ENCODE peak calls at places on chromosome 14, in five cellular contexts. L is PC-9, P is A549, Z is suprapubic skin, W is GM10248. Y is an unnamed sample.

GRCh38 chr14:79576434-79576833 is 634.9 kb downstream of the DIO2 start:
- DNase-seq in L (no peak), P (no peak), Z (no peak), W (no peak), Y (no peak)

GRCh38 chr14:89251066-89251465 is 166.0 kb downstream of the FOXN3 start:
- DNase-seq in L (no peak), P (no peak), Z (no peak), W (no peak), Y (no peak)

GRCh38 chr14:90105756-90106155 is 44.0 kb downstream of the KCNK13 start:
- DNase-seq in L (no peak), P (no peak), Z (no peak), W (no peak), Y (no peak)

GRCh38 chr14:74459289-74459946 is 33.4 kb upstream of the SYNDIG1L start:
- DNase-seq in L (peak; percentile 65), P (peak; percentile 48), Z (no peak), W (peak; percentile 57), Y (peak; percentile 9)

GRCh38 chr14:72033331-72033730 is 101.1 kb downstream of the RGS6 start:
- DNase-seq in L (no peak), P (no peak), Z (no peak), W (no peak), Y (no peak)

GRCh38 chr14:106831322-106831720 is 1304.9 kb downstream of the TMEM121 start:
- DNase-seq in L (no peak), P (peak; percentile 75), Z (no peak), W (peak; percentile 54), Y (peak; percentile 83)

GRCh38 chr14:93733646-93734045 is 54.6 kb downstream of the PRIMA1 start:
- DNase-seq in L (no peak), P (no peak), Z (no peak), W (no peak), Y (no peak)

GRCh38 chr14:103402700-103403099 is 17.5 kb downstream of the MARK3 start:
- DNase-seq in L (peak; percentile 60), P (no peak), Z (no peak), W (no peak), Y (no peak)

GRCh38 chr14:100076630-100077029 is 11.4 kb downstream of the EVL start:
- DNase-seq in L (no peak), P (no peak), Z (peak; percentile 85), W (no peak), Y (no peak)

GRCh38 chr14:55316528-55316927 is 45.3 kb downstream of the FBXO34 start:
- DNase-seq in L (no peak), P (no peak), Z (no peak), W (no peak), Y (no peak)

GRCh38 chr14:89614009-89614691 is 197.1 kb upstream of the FOXN3 start:
- DNase-seq in L (no peak), P (no peak), Z (no peak), W (no peak), Y (peak; percentile 46)

GRCh38 chr14:96574633-96575191 is 72.5 kb downstream of the PAPOLA start:
- DNase-seq in L (no peak), P (no peak), Z (peak; percentile 62), W (no peak), Y (no peak)

GRCh38 chr14:86357866-86358265 is 827.9 kb downstream of the FLRT2 start:
- DNase-seq in L (no peak), P (no peak), Z (no peak), W (no peak), Y (no peak)

GRCh38 chr14:90551070-90551704 is 154.4 kb downstream of the CALM1 start:
- DNase-seq in L (no peak), P (no peak), Z (no peak), W (no peak), Y (no peak)

GRCh38 chr14:33435911-33436310 is 497.2 kb downstream of the NPAS3 start:
- DNase-seq in L (no peak), P (no peak), Z (no peak), W (no peak), Y (no peak)

GRCh38 chr14:49173765-49174373 is 412.3 kb downstream of the RPS29 start:
- DNase-seq in L (peak; percentile 53), P (peak; percentile 77), Z (no peak), W (peak; percentile 29), Y (peak; percentile 12)

GRCh38 chr14:75905505-75905904 is 76.3 kb downstream of the TGFB3 start:
- DNase-seq in L (no peak), P (no peak), Z (no peak), W (no peak), Y (no peak)

GRCh38 chr14:22483863-22484593 is 105.0 kb downstream of the DAD1 start:
- DNase-seq in L (no peak), P (no peak), Z (no peak), W (no peak), Y (no peak)

GRCh38 chr14:80634106-80634758 is 307.3 kb downstream of the CEP128 start:
- DNase-seq in L (no peak), P (no peak), Z (no peak), W (no peak), Y (no peak)

GRCh38 chr14:64340560-64341196 is 46.5 kb upstream of the ESR2 start:
- DNase-seq in L (no peak), P (no peak), Z (no peak), W (no peak), Y (no peak)

GRCh38 chr14:64338616-64339316 is 44.6 kb upstream of the ESR2 start:
- DNase-seq in L (peak; percentile 98), P (peak; percentile 99), Z (peak; percentile 95), W (peak; percentile 97), Y (peak; percentile 92)

DNA sequence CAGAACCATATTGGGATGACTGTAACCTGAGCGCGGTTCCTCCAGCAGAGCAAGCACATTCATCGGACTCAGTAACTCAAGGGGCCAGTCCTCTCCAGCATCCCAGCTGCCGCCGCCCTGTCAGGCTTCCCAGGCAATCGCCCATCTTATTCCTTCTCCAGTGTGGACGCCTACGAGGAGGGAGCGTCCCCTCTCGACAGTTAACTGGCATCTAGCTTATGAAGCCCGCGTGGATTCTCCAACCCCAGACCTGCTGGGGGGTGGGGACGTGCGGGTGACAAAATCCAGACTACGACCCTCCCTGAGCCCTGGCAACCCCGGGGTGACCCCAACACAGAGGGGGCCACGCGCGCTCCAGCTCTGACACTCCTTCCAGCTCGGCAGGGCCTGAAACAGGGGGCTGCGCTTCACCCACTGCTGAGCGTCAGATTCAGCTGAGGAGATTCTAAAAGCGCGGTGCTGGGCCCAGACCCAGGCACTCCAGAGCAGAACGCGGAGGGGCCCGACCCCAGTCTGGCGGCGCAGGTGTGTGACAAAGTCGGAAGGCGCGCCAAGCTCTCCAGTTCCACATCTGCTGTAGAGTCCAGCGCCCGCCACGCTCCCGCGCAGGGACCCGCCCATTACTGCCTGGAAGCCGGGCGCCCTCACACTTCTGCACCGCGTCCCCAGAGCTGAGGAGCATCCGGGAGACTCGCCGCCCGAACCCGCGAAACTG is 43.9 kb upstream of the ESR2 start:
- DNase-seq in L (peak; percentile 51), P (peak; percentile 77), Z (peak; percentile 87), W (peak; percentile 25), Y (no peak)
- TF ChIP-seq CTCF in L (no peak), P (no peak), Z (no peak), W (no peak), Y (no peak)

DNA sequence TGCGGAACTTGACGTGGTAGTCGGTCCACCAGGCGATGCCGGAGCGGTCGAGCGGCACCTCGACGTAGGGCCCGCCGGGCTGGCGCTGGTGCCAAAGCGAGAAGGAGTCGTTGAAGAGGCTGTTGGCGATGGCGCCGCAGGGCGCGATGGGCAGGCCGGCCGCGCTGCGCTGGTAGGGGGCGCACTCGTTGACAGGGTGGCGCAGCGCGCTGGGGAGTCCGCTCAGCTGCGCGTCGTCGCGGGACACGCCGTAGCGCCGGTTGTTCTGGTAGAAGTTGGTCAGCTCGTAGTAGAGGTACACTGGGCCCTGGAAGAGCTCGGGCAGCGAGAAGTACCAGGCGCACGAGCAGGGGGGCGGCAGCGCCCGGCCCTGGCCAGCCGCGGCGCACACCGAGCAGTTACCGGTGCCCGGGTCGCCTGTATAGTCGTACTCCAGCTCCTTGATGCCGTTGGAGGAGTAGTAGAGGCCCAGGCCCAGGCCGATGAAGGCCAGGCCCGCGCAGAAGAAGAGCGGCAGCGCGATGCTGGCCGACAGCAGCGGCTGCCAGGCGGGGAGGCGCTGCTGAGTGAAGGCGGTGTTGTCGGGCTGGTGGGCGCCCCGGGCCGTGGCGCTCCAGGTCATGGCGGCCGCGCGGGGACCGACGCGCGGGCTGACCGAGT is 482 bp downstream of the TMEM30B start:
- DNase-seq in L (peak; percentile 80), P (peak; percentile 84), Z (peak; percentile 84), W (peak; percentile 46), Y (peak; percentile 61)
- TF ChIP-seq CTCF in L (peak; percentile 70), P (peak; percentile 71), Z (no peak), W (peak; percentile 1), Y (no peak)

DNA sequence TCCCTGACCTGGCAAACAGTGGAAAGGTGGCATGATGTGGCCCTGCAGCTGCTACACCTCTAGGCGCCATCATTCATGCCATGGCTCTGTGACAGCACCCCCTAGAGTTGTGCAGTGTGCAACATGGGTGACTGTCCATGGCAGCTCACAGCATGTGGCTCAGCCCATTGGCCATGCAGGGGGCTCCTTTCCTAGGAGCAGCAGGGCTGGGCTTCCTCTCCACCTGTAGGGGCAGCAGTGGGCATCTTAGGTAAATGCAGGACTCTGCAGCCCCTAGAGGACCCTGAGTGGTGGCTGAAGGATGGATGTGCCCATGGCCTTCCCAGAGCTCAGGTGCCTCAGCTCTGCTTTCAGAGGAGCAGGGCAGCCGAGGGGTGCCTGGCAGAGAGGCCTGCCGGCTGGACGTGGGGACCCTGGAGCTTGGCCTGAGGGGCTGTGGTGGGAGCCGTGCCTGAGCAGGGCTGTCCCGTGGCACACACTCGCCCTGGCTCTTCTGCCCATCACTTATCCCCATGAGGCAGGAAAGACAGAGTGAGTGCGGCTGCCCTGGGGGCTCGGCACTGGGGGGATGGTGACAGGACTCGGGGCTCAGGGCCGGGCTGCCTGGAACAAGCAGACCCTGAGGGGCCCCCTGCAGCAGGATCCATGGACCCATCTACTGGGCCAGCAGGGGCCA is 7.4 kb downstream of the ADSS1 start:
- DNase-seq in L (no peak), P (peak; percentile 62), Z (no peak), W (no peak), Y (no peak)
- TF ChIP-seq CTCF in L (peak; percentile 62), P (peak; percentile 29), Z (no peak), W (peak; percentile 18), Y (peak; percentile 38)

DNA sequence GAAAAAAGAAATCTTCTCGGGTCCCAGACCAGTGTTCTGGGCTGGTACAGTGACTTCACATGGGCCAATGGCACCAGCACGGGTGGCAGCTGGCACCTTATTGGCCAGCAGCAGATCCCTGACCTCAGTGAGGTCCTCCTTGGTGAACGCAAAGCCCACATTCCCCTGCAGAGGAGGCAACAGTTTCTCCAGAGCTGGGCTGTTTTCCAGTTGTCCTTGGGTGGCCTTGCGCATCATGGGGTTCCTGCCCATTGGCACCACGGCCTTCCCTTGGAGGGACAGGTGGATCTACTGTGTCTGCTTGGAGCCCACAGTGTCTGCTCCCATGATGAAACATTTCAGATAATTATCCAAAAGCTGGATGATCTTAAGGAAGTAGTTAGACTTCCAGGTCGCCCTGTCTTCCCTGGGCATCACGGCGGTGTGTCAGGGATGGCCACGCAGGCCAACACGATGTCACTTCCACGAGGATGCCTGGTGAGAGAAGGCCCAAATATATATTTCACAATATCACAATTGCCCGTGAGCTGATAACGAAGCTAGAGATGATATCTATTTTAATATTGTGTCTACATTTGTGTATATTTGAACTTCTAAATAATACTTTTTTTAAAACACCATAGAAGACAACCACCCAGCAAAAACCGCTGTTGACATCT is 15.8 kb downstream of the NFKBIA start:
- DNase-seq in L (no peak), P (no peak), Z (no peak), W (no peak), Y (no peak)
- TF ChIP-seq CTCF in L (no peak), P (no peak), Z (no peak), W (no peak), Y (no peak)

GRCh38 chr14:67453575-67454300 is 34.8 kb downstream of the TMEM229B start:
- DNase-seq in L (no peak), P (no peak), Z (no peak), W (no peak), Y (no peak)
- TF ChIP-seq CTCF in L (no peak), P (no peak), Z (no peak), W (no peak), Y (no peak)